ENCODE peak calls at places on chromosomes 12 and 14, in four cellular contexts. N is IMR-90, V is mesendoderm, B is H1. J is an unnamed sample.

GRCh38 chr12:26056335-26056734 is 68.5 kb downstream of the BHLHE41 start:
- DNase-seq in N (peak; percentile 59), V (no peak), B (no peak), J (no peak)

GRCh38 chr12:47534695-47535094 is 171.1 kb downstream of the RPAP3 start:
- DNase-seq in V (no peak), B (no peak), N (peak; percentile 32), J (no peak)

GRCh38 chr12:52627395-52628110 is 9.2 kb upstream of the KRT73 start:
- DNase-seq in V (no peak), N (no peak), B (no peak), J (peak; percentile 17)

GRCh38 chr14:103530831-103531230 is 1.8 kb downstream of the TRMT61A start:
- DNase-seq in V (no peak), N (no peak), B (no peak), J (no peak)

GRCh38 chr12:70332236-70332635 is 33.9 kb upstream of the KCNMB4 start:
- DNase-seq in N (no peak), B (no peak), V (peak; percentile 44), J (no peak)

GRCh38 chr14:105346880-105347586 is 32.5 kb downstream of the PACS2 start:
- DNase-seq in B (no peak), V (no peak), N (no peak), J (no peak)

GRCh38 chr14:22084393-22085281 is 411.0 kb upstream of the OR4E1 start:
- DNase-seq in N (peak; percentile 62), B (no peak), V (peak; percentile 65), J (no peak)

GRCh38 chr12:89349814-89350213 is 2.5 kb downstream of the DUSP6 start:
- DNase-seq in N (peak; percentile 81), V (peak; percentile 74), B (no peak), J (peak; percentile 87)

GRCh38 chr14:66483322-66483721 is 2.8 kb upstream of the CCDC196 start:
- DNase-seq in B (no peak), V (no peak), N (no peak), J (no peak)

GRCh38 chr12:51025182-51025747 is 919 bp downstream of the SLC11A2 start:
- DNase-seq in N (no peak), B (no peak), V (no peak), J (no peak)

GRCh38 chr12:81835783-81836182 is 76.6 kb upstream of the PPFIA2 start:
- DNase-seq in V (no peak), N (no peak), B (no peak), J (no peak)

GRCh38 chr12:80101126-80101525 is 1.8 kb downstream of the OTOGL start:
- DNase-seq in B (no peak), V (no peak), N (no peak), J (no peak)

GRCh38 chr14:70919774-70920173 is 12.5 kb downstream of the PCNX1 start:
- DNase-seq in V (no peak), N (peak; percentile 37), B (no peak), J (no peak)

GRCh38 chr12:125836647-125837046 is 771.4 kb downstream of the AACS start:
- DNase-seq in V (no peak), B (no peak), N (no peak), J (no peak)

GRCh38 chr12:54002915-54003339 is 3.0 kb downstream of the HOXC9 start:
- DNase-seq in V (no peak), B (no peak), N (no peak), J (no peak)

GRCh38 chr12:40192704-40193255 is 32.0 kb upstream of the LRRK2 start:
- DNase-seq in N (no peak), V (no peak), B (no peak), J (no peak)

GRCh38 chr12:124174406-124174805 is 120.5 kb upstream of the RFLNA start:
- DNase-seq in V (no peak), N (no peak), B (no peak), J (no peak)

GRCh38 chr12:126093911-126094310 is 1028.7 kb downstream of the AACS start:
- DNase-seq in N (no peak), V (peak; percentile 87), B (no peak), J (peak; percentile 77)

GRCh38 chr14:79557309-79557708 is 654.0 kb downstream of the DIO2 start:
- DNase-seq in N (no peak), B (no peak), V (no peak), J (no peak)

GRCh38 chr12:52058631-52059324 is 7.5 kb downstream of the NR4A1 start:
- DNase-seq in B (no peak), V (no peak), N (peak; percentile 54), J (no peak)

GRCh38 chr14:103007555-103007954 is 49.8 kb downstream of the CDC42BPB start:
- DNase-seq in N (no peak), B (no peak), V (no peak), J (no peak)

GRCh38 chr12:106179086-106179485 is 40.3 kb upstream of the NUAK1 start:
- DNase-seq in N (no peak), V (no peak), B (no peak), J (no peak)

GRCh38 chr14:55249423-55249822 is 21.8 kb upstream of the FBXO34 start:
- DNase-seq in N (peak; percentile 72), B (no peak), V (no peak), J (no peak)

GRCh38 chr12:83065562-83065961 is 378.9 kb downstream of the TMTC2 start:
- DNase-seq in B (no peak), N (no peak), V (no peak), J (no peak)

GRCh38 chr14:39859314-39859713 is 427.1 kb upstream of the FBXO33 start:
- DNase-seq in N (no peak), V (no peak), B (no peak), J (no peak)

GRCh38 chr12:12998248-12998647 is 1.8 kb downstream of the HEBP1 start:
- DNase-seq in V (no peak), N (no peak), B (no peak), J (no peak)

GRCh38 chr12:57276935-57277563 is 26.1 kb upstream of the STAC3 start:
- DNase-seq in B (no peak), N (peak; percentile 49), V (peak; percentile 58), J (peak; percentile 62)

GRCh38 chr14:96304956-96305355 is 48.9 kb downstream of the BDKRB1 start:
- DNase-seq in N (no peak), V (peak; percentile 75), B (peak; percentile 9), J (peak; percentile 87)

GRCh38 chr12:132414634-132415340 is 75.2 kb upstream of the FBRSL1 start:
- DNase-seq in N (peak; percentile 59), V (peak; percentile 74), B (no peak), J (peak; percentile 89)

GRCh38 chr14:36383674-36384421 is 63.4 kb upstream of the MBIP start:
- DNase-seq in B (no peak), V (no peak), N (no peak), J (no peak)

GRCh38 chr12:2653461-2653965 is 141.3 kb upstream of the FKBP4 start:
- DNase-seq in B (no peak), V (no peak), N (no peak), J (no peak)

GRCh38 chr14:45201908-45202307 is 51.1 kb downstream of the MIS18BP1 start:
- DNase-seq in N (no peak), B (no peak), V (peak; percentile 46), J (peak; percentile 44)

GRCh38 chr12:53047221-53048032 is 2.4 kb upstream of the TNS2 start:
- DNase-seq in N (peak; percentile 69), V (peak; percentile 78), B (no peak), J (peak; percentile 85)

GRCh38 chr14:21185506-21185905 is 29.6 kb upstream of the OR5AU1 start:
- DNase-seq in B (no peak), V (no peak), N (no peak), J (no peak)

GRCh38 chr12:7108928-7109920 is at the start of gene C1RL:
- DNase-seq in V (peak; percentile 92), N (peak; percentile 77), B (peak; percentile 53), J (peak; percentile 89)

GRCh38 chr12:7110661-7111060 is 1.6 kb upstream of the C1RL start:
- DNase-seq in B (no peak), V (no peak), N (no peak), J (no peak)

GRCh38 chr12:7106082-7106481 is 2.9 kb downstream of the C1RL start:
- DNase-seq in V (no peak), B (no peak), N (no peak), J (no peak)

GRCh38 chr12:7108042-7108927 is 729 bp downstream of the C1RL start:
- DNase-seq in V (peak; percentile 91), B (no peak), N (peak; percentile 70), J (peak; percentile 87)

DNA sequence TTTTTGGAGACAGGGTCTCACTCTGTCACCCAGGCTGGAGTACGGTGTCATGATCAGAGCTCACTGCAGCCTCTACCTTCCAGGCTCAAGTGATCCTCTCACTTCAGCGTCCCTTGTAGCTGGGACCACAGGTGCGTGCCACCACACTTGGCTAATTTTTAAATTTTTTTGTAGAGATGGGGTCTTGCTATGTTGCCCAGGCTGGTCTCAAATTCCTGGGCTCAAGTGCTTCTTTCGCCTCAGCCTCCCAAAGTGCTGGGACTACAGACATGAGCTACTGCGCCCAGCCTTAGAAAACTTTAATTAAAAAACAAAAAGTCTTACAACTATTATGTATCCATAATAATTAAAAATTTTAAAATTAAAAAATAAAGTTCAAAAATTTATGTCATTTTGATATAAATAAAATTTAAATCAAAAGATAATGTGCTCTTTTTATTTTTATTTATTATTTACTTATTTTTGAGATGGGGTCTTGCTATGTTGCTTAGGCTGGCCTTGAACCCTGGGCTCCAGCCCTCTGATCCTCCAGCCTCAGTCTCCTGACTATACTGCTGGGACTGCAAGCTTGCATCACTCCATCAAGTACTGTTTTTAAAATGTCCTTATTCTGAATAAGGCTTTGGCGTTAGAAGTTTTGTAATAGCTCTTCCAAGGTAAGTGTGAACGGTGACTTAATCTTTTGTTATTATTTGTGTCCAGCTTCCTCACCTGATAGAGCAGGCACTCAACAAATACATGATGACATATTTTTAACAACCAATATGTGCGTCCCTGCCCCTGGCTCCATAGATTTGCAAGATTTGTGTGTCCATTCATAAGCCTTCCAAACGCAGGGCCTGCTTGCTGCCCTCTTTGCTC is 1.6 kb downstream of the C1RL start:
- DNase-seq in B (no peak), N (no peak), V (peak; percentile 14), J (no peak)
- H3K18ac ChIP-seq in B (no peak overlapping the region), N (no peak overlapping the region), V (peak overlapping the region; percentile 82), J (no peak overlapping the region)

DNA sequence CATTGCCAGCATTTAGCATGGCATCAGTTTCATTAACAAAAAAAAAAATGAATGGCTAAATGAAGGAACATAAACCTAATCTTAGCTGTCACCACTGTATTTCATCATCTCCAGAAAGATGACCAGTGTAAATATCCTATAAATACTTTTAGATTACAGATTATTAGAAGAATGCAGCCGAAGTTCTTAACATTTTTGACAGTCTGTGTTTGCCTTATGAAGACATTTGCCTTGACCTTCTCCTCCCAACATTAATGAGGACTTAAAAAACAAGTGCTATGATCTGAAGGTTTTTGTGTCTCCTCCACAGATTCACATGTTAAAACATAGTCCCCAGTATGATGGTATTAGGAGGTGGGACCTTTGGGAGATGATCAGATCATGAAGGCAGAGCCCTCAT is 253.0 kb downstream of the SNAPC1 start:
- DNase-seq in V (no peak), N (peak; percentile 45), B (no peak), J (no peak)
- H3K4me1 ChIP-seq in V (no peaks in the 10 kb centered on the region), N (peaks cover 6% of the 10 kb centered on the region), B (no peaks in the 10 kb centered on the region), J (no peaks in the 10 kb centered on the region)

GRCh38 chr12:120429368-120429767 is 8.5 kb upstream of the COX6A1 start:
- DNase-seq in B (no peak), V (no peak), N (no peak), J (no peak)
- H3K56ac ChIP-seq in B (no peak overlapping the region), V (no peak overlapping the region), N (no peak overlapping the region), J (no peak overlapping the region)

DNA sequence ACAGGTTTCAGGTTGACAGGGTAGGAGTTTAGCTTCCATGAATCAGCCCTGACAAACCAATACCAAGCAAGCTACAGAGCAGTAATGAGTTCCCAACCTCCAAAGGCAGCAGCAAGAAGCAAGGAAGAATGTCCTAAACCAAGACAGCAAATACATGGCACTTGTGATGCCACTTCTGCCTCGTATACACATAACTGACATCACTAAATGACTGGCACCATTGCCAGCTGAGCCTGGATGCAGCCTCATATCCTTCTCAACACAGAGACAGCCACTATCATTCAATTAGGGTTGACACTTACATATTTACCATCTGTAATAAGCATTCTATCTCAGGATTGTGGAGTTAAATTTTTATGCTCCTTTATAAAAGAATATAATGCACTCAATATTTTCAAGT is 35.0 kb upstream of the MDM1 start:
- DNase-seq in B (no peak), V (no peak), N (no peak), J (no peak)
- H3K18ac ChIP-seq in B (no peak overlapping the region), V (no peak overlapping the region), N (no peak overlapping the region), J (no peak overlapping the region)

J was measured in H9.